ENCODE peak calls at places on chromosomes 3 and 15, in seven cellular contexts. M is activated CD8-positive, alpha-beta T cell treated with anti-CD3 and anti-CD28 coated beads for 36 hours; C is CD4-positive, alpha-beta T cell; W is foreskin fibroblast; Z is heart left ventricle; J is progenitor cell of endocrine pancreas; T is NB4. O is an unnamed sample.

GRCh38 chr3:152360966-152361365 is 92.2 kb downstream of the MBNL1 start:
- DNase-seq in T (no peak), C (no peak), J (no peak), M (no peak), W (no peak), Z (no peak), O (no peak)

GRCh38 chr3:130894130-130894872 is 417 bp downstream of the ATP2C1 start:
- DNase-seq in C (peak; percentile 22), J (peak; percentile 29), W (no peak), Z (peak; percentile 68), T (peak; percentile 54), M (peak; percentile 47), O (peak; percentile 50)

GRCh38 chr3:185685231-185686035 is 99.3 kb downstream of the SENP2 start:
- DNase-seq in W (no peak), J (no peak), C (no peak), M (no peak), Z (no peak), T (peak; percentile 53), O (no peak)

GRCh38 chr3:181417748-181418147 is 294.0 kb upstream of the SOX2 start:
- DNase-seq in T (peak; percentile 4), C (no peak), Z (no peak), M (no peak), J (no peak), W (no peak), O (no peak)

GRCh38 chr3:50651875-50652529 is 22.7 kb upstream of the DOCK3 start:
- DNase-seq in M (no peak), J (no peak), Z (no peak), C (no peak), W (no peak), T (peak; percentile 22), O (no peak)

GRCh38 chr15:55796321-55796965 is 53.5 kb upstream of the PRTG start:
- DNase-seq in C (no peak), W (no peak), T (no peak), Z (no peak), J (no peak), M (no peak), O (no peak)

GRCh38 chr3:34793066-34793465 is 846.3 kb upstream of the ARPP21 start:
- DNase-seq in M (no peak), J (no peak), C (no peak), Z (no peak), W (no peak), T (no peak), O (no peak)

GRCh38 chr3:157713101-157713500 is 209.9 kb upstream of the VEPH1 start:
- DNase-seq in W (no peak), C (no peak), J (no peak), T (no peak), M (no peak), Z (no peak), O (no peak)

GRCh38 chr15:90318591-90318990 is 33.5 kb upstream of the ZNF774 start:
- DNase-seq in J (no peak), C (no peak), M (no peak), T (no peak), Z (no peak), W (no peak), O (no peak)

GRCh38 chr3:105598047-105598796 is 231.5 kb downstream of the ALCAM start:
- DNase-seq in C (no peak), T (no peak), J (no peak), W (peak; percentile 90), Z (no peak), M (no peak), O (no peak)

GRCh38 chr15:69478259-69478687 is 25.7 kb downstream of the RPLP1 start:
- DNase-seq in J (peak; percentile 64), W (no peak), T (peak; percentile 81), Z (no peak), C (peak; percentile 41), M (peak; percentile 66), O (peak; percentile 59)

GRCh38 chr3:171994646-171995441 is 44.5 kb upstream of the FNDC3B start:
- DNase-seq in C (no peak), J (no peak), W (peak; percentile 86), M (no peak), T (peak; percentile 61), Z (no peak), O (no peak)

GRCh38 chr3:102053375-102053989 is 204.2 kb downstream of the NFKBIZ start:
- DNase-seq in W (peak; percentile 48), T (no peak), J (no peak), C (no peak), Z (no peak), M (peak; percentile 45), O (peak; percentile 24)

GRCh38 chr3:179735321-179735720 is 82.5 kb downstream of the USP13 start:
- DNase-seq in W (no peak), C (no peak), Z (no peak), T (no peak), M (no peak), J (no peak), O (no peak)

GRCh38 chr3:110006913-110007312 is 669.6 kb upstream of the DPPA4 start:
- DNase-seq in Z (no peak), J (no peak), W (no peak), T (no peak), M (no peak), C (no peak), O (no peak)

GRCh38 chr3:116444819-116445290 is 432 bp downstream of the LSAMP start:
- DNase-seq in W (no peak), T (no peak), C (no peak), J (no peak), M (no peak), Z (no peak), O (no peak)

GRCh38 chr3:60890226-60890625 is 361.0 kb downstream of the FHIT start:
- DNase-seq in M (no peak), Z (no peak), T (no peak), W (no peak), J (no peak), C (no peak), O (no peak)

GRCh38 chr15:23566070-23567050 is 886 bp downstream of the MKRN3 start:
- DNase-seq in W (no peak), Z (no peak), J (no peak), C (peak; percentile 21), T (peak; percentile 81), M (peak; percentile 37), O (no peak)

GRCh38 chr15:52427804-52428203 is 100.9 kb downstream of the MYO5A start:
- DNase-seq in J (no peak), T (peak; percentile 31), Z (no peak), W (peak; percentile 79), M (peak; percentile 30), C (no peak), O (peak; percentile 25)

GRCh38 chr15:72751751-72752455 is 31.7 kb downstream of the ADPGK start:
- DNase-seq in J (no peak), T (peak; percentile 63), Z (no peak), C (no peak), W (no peak), M (peak; percentile 8), O (no peak)

GRCh38 chr3:63364495-63364894 is 86.4 kb downstream of the SYNPR start:
- DNase-seq in J (no peak), W (peak; percentile 32), C (no peak), M (no peak), Z (no peak), T (peak; percentile 7), O (no peak)

GRCh38 chr15:96183020-96183926 is 147.2 kb upstream of the NR2F2 start:
- DNase-seq in T (no peak), W (no peak), J (no peak), Z (no peak), C (no peak), M (no peak), O (no peak)

GRCh38 chr3:16300881-16301359 is 35.9 kb downstream of the OXNAD1 start:
- DNase-seq in W (no peak), C (peak; percentile 48), T (no peak), J (no peak), Z (no peak), M (peak; percentile 69), O (no peak)

GRCh38 chr15:61841461-61841860 is 218.8 kb downstream of the VPS13C start:
- DNase-seq in C (no peak), Z (no peak), T (peak; percentile 4), J (no peak), W (no peak), M (no peak), O (no peak)
- TF ChIP-seq CTCF in C (no peak), Z (no peak), T (no peak), J (no peak), W (no peak), M (no peak), O (no peak)

DNA sequence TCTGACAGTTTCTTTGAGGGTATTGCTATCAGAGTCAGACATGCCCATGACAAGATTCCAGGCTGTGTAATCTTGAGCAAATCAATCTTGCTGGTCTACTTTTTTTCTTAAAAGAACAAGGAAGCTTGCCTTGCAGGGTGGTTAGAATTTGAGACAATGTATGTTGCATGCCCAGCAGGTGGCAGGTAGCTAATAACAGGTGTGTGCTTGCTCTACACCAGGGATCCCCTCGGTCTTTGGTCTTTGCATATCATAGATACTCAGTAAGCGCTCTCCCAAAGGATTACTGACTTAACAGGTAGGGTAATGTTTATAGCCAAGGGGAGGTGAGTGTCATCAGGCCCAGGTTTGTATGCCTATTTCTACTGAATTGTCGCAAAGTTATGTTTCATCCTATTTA is 37.3 kb downstream of the CACNA1D start:
- DNase-seq in Z (no peak), M (no peak), T (no peak), W (no peak), J (no peak), C (no peak), O (peak; percentile 12)
- TF ChIP-seq CTCF in Z (no peak), M (no peak), T (no peak), W (no peak), J (peak; percentile 42), C (no peak), O (peak; percentile 21)

GRCh38 chr3:111864821-111865656 is 6.0 kb downstream of the PHLDB2 start:
- DNase-seq in T (no peak), C (no peak), M (no peak), W (peak; percentile 28), Z (no peak), J (no peak), O (no peak)
- TF ChIP-seq CTCF in T (no peak), C (no peak), M (no peak), W (peak; percentile 30), Z (peak; percentile 31), J (no peak), O (peak; percentile 17)

GRCh38 chr15:66925721-66926120 is 139.7 kb upstream of the SMAD3 start:
- DNase-seq in W (no peak), Z (no peak), C (no peak), J (no peak), M (no peak), T (no peak), O (no peak)

GRCh38 chr15:66923438-66923881 is 141.9 kb upstream of the SMAD3 start:
- DNase-seq in M (peak; percentile 68), C (peak; percentile 13), W (no peak), Z (no peak), J (no peak), T (peak; percentile 40), O (no peak)

GRCh38 chr15:66924889-66925288 is 140.5 kb upstream of the SMAD3 start:
- DNase-seq in C (no peak), M (no peak), W (no peak), J (no peak), Z (no peak), T (no peak), O (no peak)

GRCh38 chr15:66921319-66921718 is 144.1 kb upstream of the SMAD3 start:
- DNase-seq in T (peak; percentile 69), W (no peak), C (no peak), J (no peak), M (no peak), Z (no peak), O (no peak)

DNA sequence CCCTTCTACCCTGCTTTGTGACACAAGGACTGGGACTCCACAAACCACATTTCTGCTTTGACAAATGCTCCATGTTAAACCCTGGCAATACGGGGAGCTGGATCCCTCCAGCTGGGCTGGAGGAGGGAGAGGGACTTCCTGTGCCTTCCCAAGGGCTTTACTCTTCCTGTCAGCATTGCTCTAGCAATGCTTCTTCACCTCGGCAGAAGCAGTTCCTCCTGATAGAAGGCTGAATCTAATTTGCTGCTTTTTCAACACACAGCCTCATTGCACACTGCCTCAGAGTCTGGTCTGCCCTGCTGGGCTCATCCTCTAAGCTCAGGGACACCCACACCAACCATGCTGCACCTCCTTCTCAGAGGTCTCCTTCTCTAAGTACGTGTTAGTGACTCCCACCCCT is 142.8 kb upstream of the SMAD3 start:
- DNase-seq in M (no peak), W (no peak), C (no peak), J (no peak), T (no peak), Z (no peak), O (no peak)
- TF ChIP-seq CTCF in M (no peak), W (no peak), C (no peak), J (no peak), T (no peak), Z (no peak), O (no peak)